ENCODE peak calls at places on chromosome 3, in five cellular contexts. E, Q, V, B and M are unnamed samples. For H3K27me3 and H3K4me1, the result is how much of the 10 kb centered on the place peaks cover.

GRCh38 chr3:72907851-72908620 is 20.2 kb downstream of the GXYLT2 start:
- DNase-seq in Q (peak), B (no peak), V (peak), E (no peak), M (no peak)

GRCh38 chr3:191721390-191721801 is 260.4 kb downstream of the PYDC2 start:
- DNase-seq in Q (no peak), B (no peak), V (no peak), E (no peak), M (no peak)

GRCh38 chr3:187878776-187879524 is 133.7 kb upstream of the BCL6 start:
- DNase-seq in Q (no peak), B (no peak), V (no peak), E (no peak), M (no peak)

GRCh38 chr3:57030711-57031110 is 29.8 kb upstream of the SPATA12 start:
- DNase-seq in B (no peak), V (no peak), E (no peak), Q (no peak), M (no peak)

GRCh38 chr3:33299395-33300081 is 22.3 kb downstream of the FBXL2 start:
- DNase-seq in Q (no peak), V (no peak), E (no peak), B (no peak), M (no peak)

GRCh38 chr3:70703305-70704102 is 391.1 kb upstream of the MDFIC2 start:
- DNase-seq in B (no peak), V (no peak), Q (no peak), E (no peak), M (no peak)

GRCh38 chr3:181730934-181731333 is 19.2 kb downstream of the SOX2 start:
- DNase-seq in V (no peak), Q (no peak), B (no peak), E (no peak), M (no peak)

GRCh38 chr3:130935761-130936160 is 41.9 kb downstream of the ATP2C1 start:
- DNase-seq in Q (no peak), V (no peak), E (no peak), B (no peak), M (no peak)

GRCh38 chr3:88005066-88005465 is 53.7 kb downstream of the CGGBP1 start:
- DNase-seq in Q (no peak), B (no peak), V (no peak), E (peak), M (no peak)

GRCh38 chr3:155416500-155417118 is 123.1 kb upstream of the STRIT1 start:
- DNase-seq in Q (no peak), E (no peak), B (no peak), V (no peak), M (no peak)

GRCh38 chr3:61331937-61332590 is 80.8 kb upstream of the FHIT start:
- DNase-seq in V (no peak), B (no peak), E (no peak), Q (no peak), M (no peak)

GRCh38 chr3:113113361-113113760 is 98.0 kb upstream of the BOC start:
- DNase-seq in E (no peak), B (no peak), Q (no peak), V (no peak), M (no peak)

GRCh38 chr3:11499144-11499543 is 144.6 kb downstream of the VGLL4 start:
- DNase-seq in Q (no peak), V (no peak), B (no peak), E (no peak), M (no peak)

GRCh38 chr3:126277629-126278378 is 79.4 kb downstream of the KLF15 start:
- DNase-seq in Q (no peak), B (no peak), V (no peak), E (no peak), M (no peak)

GRCh38 chr3:189786479-189787064 is 155.4 kb downstream of the TP63 start:
- DNase-seq in Q (no peak), V (no peak), B (no peak), E (no peak), M (no peak)

GRCh38 chr3:116052602-116053001 is 392.7 kb downstream of the LSAMP start:
- DNase-seq in B (no peak), E (no peak), V (no peak), Q (no peak), M (no peak)

GRCh38 chr3:9897408-9898372 is 5.0 kb upstream of the IL17RE start:
- DNase-seq in B (no peak), E (no peak), V (no peak), Q (peak), M (no peak)

GRCh38 chr3:16511561-16512434 is 1.7 kb downstream of the RFTN1 start:
- DNase-seq in B (peak), E (peak), V (peak), Q (peak), M (peak)

GRCh38 chr3:193240436-193240849 is 579 bp upstream of the PLAAT1 start:
- DNase-seq in B (no peak), Q (peak), E (no peak), V (no peak), M (no peak)

DNA sequence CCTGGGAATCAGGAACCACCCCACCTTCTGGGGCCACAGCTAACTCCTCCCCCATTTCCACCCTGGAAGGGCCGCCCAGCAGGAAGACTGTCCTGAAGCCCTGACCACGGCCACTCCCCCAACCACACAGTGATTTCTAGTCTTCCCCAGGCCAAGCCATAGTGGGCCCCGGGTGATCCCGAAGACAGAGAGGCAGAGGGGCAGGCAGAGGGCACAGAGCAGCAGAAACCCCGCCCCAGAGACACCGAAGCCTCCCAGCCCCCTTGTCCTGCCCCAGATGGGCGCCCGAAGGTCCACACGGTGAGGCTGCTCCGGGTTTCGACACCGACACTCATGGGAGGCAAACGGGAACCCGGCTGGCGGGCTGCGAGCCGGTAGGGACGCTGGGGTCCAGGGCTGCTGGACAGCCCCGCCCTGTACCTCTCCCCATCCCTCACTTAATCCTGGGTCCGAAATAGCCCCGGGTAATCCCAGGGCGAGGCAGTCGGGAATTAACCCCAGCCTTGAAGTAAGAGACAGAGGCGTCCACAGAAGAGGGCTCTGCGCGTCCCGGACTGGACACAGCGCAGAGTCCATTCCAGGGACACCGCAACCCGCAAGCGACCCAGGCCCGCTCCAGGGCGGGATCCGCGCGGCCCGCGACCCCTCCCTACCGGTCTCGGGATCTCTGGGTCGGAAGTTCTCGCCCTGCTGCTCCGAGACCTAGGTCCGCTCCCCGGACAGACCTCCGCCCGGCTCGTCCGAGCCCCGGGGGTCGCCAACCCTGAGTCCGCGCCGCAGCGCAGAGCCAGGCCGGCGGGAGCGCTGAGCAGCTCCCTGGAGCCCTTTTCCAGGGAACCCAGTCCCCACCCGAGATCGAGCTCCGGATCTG is 138.2 kb downstream of the NUP210 start:
- DNase-seq in B (no peak), V (peak), Q (peak), E (no peak), M (no peak)
- H3K27me3 ChIP-seq in B (under half), V (under half), Q (under half), E (under half), M (under half)

GRCh38 chr3:186524616-186525015 is 19.6 kb downstream of the CRYGS start:
- DNase-seq in B (no peak), E (no peak), Q (no peak), V (no peak), M (no peak)
- H3K4me1 ChIP-seq in B (under half), E (under half), Q (under half), V (under half), M (under half)

DNA sequence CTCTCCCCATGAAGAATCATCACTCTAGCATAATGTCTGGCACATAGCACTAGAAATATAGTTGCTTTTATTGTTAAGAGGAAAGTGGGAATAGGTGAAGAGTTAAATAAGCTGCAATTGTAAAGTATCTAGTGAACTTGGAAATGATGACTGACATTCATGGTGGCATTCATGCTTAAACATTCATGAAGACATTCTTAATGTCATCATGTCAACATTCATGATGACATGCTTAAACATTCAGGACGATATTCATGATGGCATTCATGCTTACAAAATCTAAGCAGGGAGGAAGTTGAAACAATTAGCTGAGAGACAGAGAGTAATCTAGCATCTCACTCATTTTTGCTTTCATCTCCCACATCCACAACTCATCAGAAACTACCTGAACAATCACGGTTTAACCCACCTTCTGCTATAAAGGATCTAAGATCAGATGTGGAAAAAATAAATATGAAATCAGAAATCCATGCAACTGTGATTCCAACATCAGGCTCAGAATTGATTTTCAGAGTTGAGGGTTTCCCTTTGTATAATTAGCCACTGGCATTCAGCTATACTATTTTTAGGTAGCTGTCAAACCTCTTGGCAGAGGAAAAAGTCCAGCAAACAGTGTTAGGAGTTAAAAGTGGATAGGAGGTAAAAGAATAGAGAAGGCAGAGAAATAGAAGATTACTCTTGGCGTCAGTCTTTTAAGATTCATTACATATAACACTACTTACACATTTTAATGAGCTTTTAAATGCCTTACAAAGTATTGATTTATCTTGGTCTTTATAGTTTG is 3.5 kb downstream of the DRD3 start:
- DNase-seq in Q (no peak), E (no peak), B (no peak), V (no peak), M (no peak)
- H3K4me3 ChIP-seq in Q (no peak), E (no peak), B (no peak), V (no peak), M (no peak)

GRCh38 chr3:44061961-44062360 is 179.7 kb upstream of the TOPAZ1 start:
- DNase-seq in V (no peak), B (no peak), Q (no peak), E (no peak), M (no peak)
- H3K27me3 ChIP-seq in V (under half), B (under half), Q (under half), E (under half), M (under half)

GRCh38 chr3:124999897-125000296 is 55.9 kb downstream of the HEG1 start:
- DNase-seq in B (no peak), Q (peak), V (no peak), E (no peak), M (no peak)
- H3K4me1 ChIP-seq in B (half or more), Q (half or more), V (under half), E (under half), M (under half)

DNA sequence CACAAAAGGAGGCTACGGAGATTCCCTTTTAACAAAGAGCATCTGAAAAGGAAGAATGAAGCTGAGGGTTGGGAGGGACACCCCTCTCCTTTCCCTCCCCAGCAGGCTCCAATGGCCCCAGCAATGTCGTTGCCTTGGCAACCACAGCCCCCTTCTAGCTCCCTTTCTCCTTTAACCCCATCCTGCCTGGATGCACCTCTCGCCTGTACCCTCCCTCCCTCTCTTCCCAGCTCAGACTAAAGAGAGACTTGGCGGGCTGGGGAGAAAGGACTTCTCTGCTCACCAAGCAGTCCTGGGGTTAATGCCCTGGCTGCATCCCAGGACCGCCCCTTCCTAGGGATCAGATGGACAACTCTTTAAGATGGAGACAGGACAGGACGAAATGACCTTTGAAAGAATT is 7.1 kb upstream of the RPL29 start:
- DNase-seq in Q (no peak), E (no peak), B (no peak), V (no peak), M (no peak)
- H3K4me3 ChIP-seq in Q (no peak), E (no peak), B (no peak), V (no peak), M (no peak)

DNA sequence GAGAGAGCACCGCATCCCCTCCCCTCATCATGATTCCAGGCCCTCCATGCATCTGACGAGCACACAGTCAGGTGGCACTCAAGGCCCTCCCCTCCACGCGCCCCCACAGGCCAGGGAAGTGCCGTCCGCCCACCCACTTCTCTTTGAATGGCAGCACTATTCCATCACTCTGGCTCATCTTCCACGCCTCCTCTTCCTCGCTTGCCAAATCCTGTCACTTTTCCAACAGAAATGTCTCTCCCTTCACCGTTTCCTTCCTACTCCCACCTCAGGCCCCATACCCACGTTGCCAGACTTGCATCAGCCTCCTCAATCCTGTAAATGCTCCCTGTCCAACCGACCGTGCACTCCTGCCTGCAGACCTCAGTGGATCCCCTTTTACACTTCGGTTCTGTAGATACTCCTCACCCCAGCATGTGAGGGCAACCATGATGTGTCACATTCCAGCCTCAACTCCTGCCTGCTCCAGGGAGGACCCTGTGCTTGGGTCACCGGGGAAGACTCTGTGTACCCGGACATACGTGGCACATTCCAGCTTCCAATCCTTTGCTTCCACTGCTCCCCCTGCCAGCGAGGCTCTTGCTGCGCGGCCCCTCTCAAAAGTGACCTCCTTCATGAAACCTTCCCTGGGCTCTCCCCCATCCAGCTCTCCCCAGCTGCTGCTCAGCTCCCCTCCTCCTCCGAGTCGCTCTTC is 29.6 kb downstream of the ADCY5 start:
- DNase-seq in V (no peak), E (no peak), Q (no peak), B (no peak), M (no peak)
- H3K27me3 ChIP-seq in V (under half), E (under half), Q (under half), B (under half), M (under half)

GRCh38 chr3:125055913-125056705 is at the start of gene HEG1:
- DNase-seq in B (peak), E (peak), V (peak), Q (peak), M (peak)

GRCh38 chr3:125058529-125058928 is 2.7 kb upstream of the HEG1 start:
- DNase-seq in Q (no peak), V (no peak), B (no peak), E (no peak), M (no peak)

GRCh38 chr3:125058959-125059358 is 3.2 kb upstream of the HEG1 start:
- DNase-seq in E (no peak), B (no peak), V (no peak), Q (no peak), M (no peak)

GRCh38 chr3:125055165-125055912 is 458 bp downstream of the HEG1 start:
- DNase-seq in V (peak), E (peak), Q (no peak), B (no peak), M (peak)

GRCh38 chr3:125057186-125057850 is 1.5 kb upstream of the HEG1 start:
- DNase-seq in V (no peak), E (no peak), B (no peak), Q (no peak), M (no peak)
- H3K4me1 ChIP-seq in V (under half), E (under half), B (half or more), Q (under half), M (under half)

DNA sequence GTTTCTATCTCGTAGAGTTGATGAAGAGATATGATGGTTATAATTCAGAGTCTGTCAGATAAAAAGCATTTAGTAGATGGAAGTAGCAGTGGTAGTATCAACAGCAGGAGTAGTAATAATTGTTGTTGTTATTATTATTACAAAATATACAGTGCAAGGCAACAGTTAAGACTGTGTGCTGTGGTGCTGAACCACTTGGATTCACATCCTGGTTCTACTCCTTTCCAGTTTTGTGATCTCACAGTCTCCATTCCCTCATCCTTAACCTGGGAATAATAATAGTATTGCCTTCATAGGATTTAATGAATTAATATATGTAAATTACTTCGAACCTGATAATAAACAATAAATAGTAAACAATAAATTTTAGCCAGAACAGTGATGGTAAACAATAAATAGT is 37.1 kb upstream of the TSC22D2 start:
- DNase-seq in E (no peak), Q (no peak), V (no peak), B (no peak), M (no peak)
- H3K4me3 ChIP-seq in E (no peak), Q (no peak), V (peak), B (no peak), M (no peak)

DNA sequence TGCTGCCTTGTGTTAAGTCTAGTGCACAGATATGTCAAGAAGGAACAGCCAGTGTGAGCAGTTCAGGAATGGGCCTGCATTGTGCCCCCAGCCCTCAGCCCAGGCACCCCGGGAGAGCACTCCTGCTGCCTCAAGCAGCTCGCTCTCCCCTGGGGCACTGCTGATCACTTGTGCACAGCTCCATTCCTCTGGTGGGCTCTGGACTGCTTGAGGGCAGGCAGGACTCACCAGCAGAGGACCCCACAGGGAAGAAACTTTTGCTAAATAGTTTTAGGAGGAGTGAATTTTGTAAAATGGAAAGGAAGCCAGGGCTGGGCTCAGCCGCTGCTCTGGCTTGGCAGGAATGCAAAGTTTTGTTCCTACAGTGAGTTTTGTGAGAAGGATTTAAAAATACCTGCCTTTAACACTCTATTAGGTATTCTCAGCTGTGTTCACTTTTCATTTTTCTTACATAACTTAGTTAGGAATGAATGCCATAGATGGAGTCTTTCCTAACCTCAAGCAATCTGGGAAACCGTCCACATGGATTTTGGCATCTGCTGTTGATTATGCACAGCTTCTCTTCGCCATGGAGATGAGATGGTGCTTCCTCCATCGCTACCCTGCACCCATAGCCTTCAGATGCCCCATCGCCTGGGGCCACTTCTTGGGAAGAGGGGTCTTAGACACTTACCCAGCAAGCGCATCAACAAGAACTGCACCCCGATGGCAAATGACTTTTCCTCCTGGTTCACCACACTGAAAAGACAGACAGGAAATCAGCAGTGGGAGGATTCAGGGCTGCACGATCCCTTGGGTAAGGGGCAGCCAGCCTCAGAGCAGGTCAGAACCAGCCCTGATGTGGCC is 42.3 kb upstream of the RAB6B start:
- DNase-seq in E (no peak), B (no peak), Q (no peak), V (no peak), M (no peak)
- H3K27me3 ChIP-seq in E (under half), B (under half), Q (under half), V (under half), M (under half)